ENCODE peak calls at places on chromosome 15, in eight cellular contexts. One of them, this sample, is unnamed.

GRCh38 chr15:101198820-101199219 is 53.0 kb downstream of the CHSY1 start:
- DNase-seq in stromal cell of bone marrow: no peak
- DNase-seq in putamen: no peak
- DNase-seq in nucleus accumbens: no peak
- DNase-seq in brain pericyte: no peak
- DNase-seq in smooth muscle cell of the brain vasculature: peak; percentile 35
- DNase-seq in breast epithelium: no peak
- DNase-seq in HFFc6: peak; percentile 28
- DNase-seq in this sample: no peak

GRCh38 chr15:31327674-31328424 is 1.2 kb downstream of the KLF13 start:
- DNase-seq in nucleus accumbens: peak; percentile 36
- DNase-seq in HFFc6: peak; percentile 8
- DNase-seq in brain pericyte: no peak
- DNase-seq in smooth muscle cell of the brain vasculature: no peak
- DNase-seq in stromal cell of bone marrow: no peak
- DNase-seq in putamen: peak; percentile 66
- DNase-seq in breast epithelium: no peak
- DNase-seq in this sample: peak; percentile 92

GRCh38 chr15:74265046-74265639 is 29.0 kb downstream of the CCDC33 start:
- DNase-seq in smooth muscle cell of the brain vasculature: no peak
- DNase-seq in HFFc6: no peak
- DNase-seq in brain pericyte: no peak
- DNase-seq in breast epithelium: no peak
- DNase-seq in nucleus accumbens: no peak
- DNase-seq in stromal cell of bone marrow: peak; percentile 11
- DNase-seq in putamen: no peak
- DNase-seq in this sample: no peak

GRCh38 chr15:40737048-40737447 is 18.0 kb downstream of the RMDN3 start:
- DNase-seq in breast epithelium: no peak
- DNase-seq in stromal cell of bone marrow: no peak
- DNase-seq in HFFc6: no peak
- DNase-seq in nucleus accumbens: no peak
- DNase-seq in brain pericyte: no peak
- DNase-seq in putamen: no peak
- DNase-seq in smooth muscle cell of the brain vasculature: no peak
- DNase-seq in this sample: no peak

GRCh38 chr15:64029633-64030032 is 16.7 kb downstream of the DAPK2 start:
- DNase-seq in smooth muscle cell of the brain vasculature: no peak
- DNase-seq in nucleus accumbens: no peak
- DNase-seq in breast epithelium: no peak
- DNase-seq in HFFc6: no peak
- DNase-seq in putamen: no peak
- DNase-seq in stromal cell of bone marrow: no peak
- DNase-seq in brain pericyte: no peak
- DNase-seq in this sample: no peak

GRCh38 chr15:61818801-61819200 is 241.4 kb downstream of the VPS13C start:
- DNase-seq in HFFc6: no peak
- DNase-seq in putamen: no peak
- DNase-seq in smooth muscle cell of the brain vasculature: no peak
- DNase-seq in nucleus accumbens: no peak
- DNase-seq in stromal cell of bone marrow: no peak
- DNase-seq in brain pericyte: no peak
- DNase-seq in breast epithelium: no peak
- DNase-seq in this sample: no peak

GRCh38 chr15:37764733-37765191 is 169.7 kb upstream of the TMCO5A start:
- DNase-seq in breast epithelium: no peak
- DNase-seq in smooth muscle cell of the brain vasculature: no peak
- DNase-seq in HFFc6: peak; percentile 63
- DNase-seq in nucleus accumbens: no peak
- DNase-seq in brain pericyte: peak; percentile 11
- DNase-seq in putamen: no peak
- DNase-seq in stromal cell of bone marrow: peak; percentile 53
- DNase-seq in this sample: no peak

GRCh38 chr15:73240864-73241499 is 127.8 kb downstream of the HCN4 start:
- DNase-seq in stromal cell of bone marrow: peak; percentile 38
- DNase-seq in nucleus accumbens: no peak
- DNase-seq in putamen: peak; percentile 44
- DNase-seq in brain pericyte: no peak
- DNase-seq in smooth muscle cell of the brain vasculature: peak; percentile 35
- DNase-seq in HFFc6: peak; percentile 37
- DNase-seq in breast epithelium: peak; percentile 58
- DNase-seq in this sample: peak; percentile 89

GRCh38 chr15:38818156-38818745 is 253.6 kb upstream of the RASGRP1 start:
- DNase-seq in HFFc6: no peak
- DNase-seq in smooth muscle cell of the brain vasculature: no peak
- DNase-seq in putamen: peak; percentile 34
- DNase-seq in brain pericyte: no peak
- DNase-seq in nucleus accumbens: peak; percentile 7
- DNase-seq in stromal cell of bone marrow: no peak
- DNase-seq in breast epithelium: no peak
- DNase-seq in this sample: no peak

This sample was measured in activated effector memory CD4-positive, alpha-beta T cell treated with anti-CD3 and anti-CD28 coated beads, Interleukin-2, amount 50 U/mL, for 16 hours.